ENCODE peak calls at places on chromosome 10, in six cellular contexts. N is hepatocyte, L is fibroblast of lung, Q is NCI-H1436, P is caudate nucleus, F is ovary. S is an unnamed sample.

GRCh38 chr10:100999742-101000601 is at the start of gene LZTS2:
- DNase-seq in N (peak), L (peak), Q (no peak), P (peak), F (peak), S (peak)

GRCh38 chr10:85319826-85320225 is 991.4 kb downstream of the CCSER2 start:
- DNase-seq in N (no peak), L (no peak), Q (no peak), P (no peak), F (no peak), S (no peak)

GRCh38 chr10:75672842-75673241 is 241.4 kb downstream of the LRMDA start:
- DNase-seq in N (peak), L (peak), Q (no peak), P (no peak), F (no peak), S (no peak)

GRCh38 chr10:97585439-97585811 is 1.2 kb downstream of the HOGA1 start:
- DNase-seq in N (no peak), L (no peak), Q (no peak), P (no peak), F (no peak), S (no peak)

GRCh38 chr10:9243861-9244515 is 1189.5 kb downstream of the GATA3 start:
- DNase-seq in N (no peak), L (no peak), Q (no peak), P (no peak), F (no peak), S (no peak)

GRCh38 chr10:4825868-4826787 is at the start of gene AKR1E2:
- DNase-seq in N (peak), L (peak), Q (peak), P (peak), F (peak), S (peak)

GRCh38 chr10:45180507-45180906 is 134.9 kb downstream of the OR13A1 start:
- DNase-seq in N (no peak), L (no peak), Q (no peak), P (no peak), F (no peak), S (no peak)

GRCh38 chr10:29554660-29555059 is 80.1 kb downstream of the SVIL start:
- DNase-seq in N (no peak), L (no peak), Q (no peak), P (no peak), F (no peak), S (peak)

GRCh38 chr10:34528320-34528719 is 286.8 kb downstream of the PARD3 start:
- DNase-seq in N (peak), L (peak), Q (no peak), P (no peak), F (no peak), S (peak)

GRCh38 chr10:119313645-119314044 is 106.3 kb downstream of the GRK5 start:
- DNase-seq in N (no peak), L (no peak), Q (no peak), P (no peak), F (no peak), S (no peak)

S was measured in GM23338.